ENCODE peak calls at places on chromosome 18, in four cellular contexts. One of them, this sample, is unnamed.

GRCh38 chr18:58843662-58844035 is 21.0 kb upstream of the ZNF532 start:
- DNase-seq in naive thymus-derived CD4-positive, alpha-beta T cell: no peak
- DNase-seq in AG08395: no peak
- DNase-seq in NCI-H82: no peak
- DNase-seq in this sample: no peak

GRCh38 chr18:5294618-5295230 is 802 bp downstream of the ZBTB14 start:
- DNase-seq in naive thymus-derived CD4-positive, alpha-beta T cell: peak; percentile 75
- DNase-seq in AG08395: peak; percentile 33
- DNase-seq in NCI-H82: peak; percentile 62
- DNase-seq in this sample: peak; percentile 15

GRCh38 chr18:34901299-34901698 is 139.9 kb upstream of the MAPRE2 start:
- DNase-seq in naive thymus-derived CD4-positive, alpha-beta T cell: no peak
- DNase-seq in AG08395: no peak
- DNase-seq in NCI-H82: no peak
- DNase-seq in this sample: no peak

GRCh38 chr18:67608909-67609308 is 92.4 kb upstream of the DSEL start:
- DNase-seq in naive thymus-derived CD4-positive, alpha-beta T cell: no peak
- DNase-seq in AG08395: peak; percentile 48
- DNase-seq in NCI-H82: no peak
- DNase-seq in this sample: no peak

GRCh38 chr18:71431171-71431570 is 1113.0 kb downstream of the CBLN2 start:
- DNase-seq in naive thymus-derived CD4-positive, alpha-beta T cell: no peak
- DNase-seq in AG08395: no peak
- DNase-seq in NCI-H82: no peak
- DNase-seq in this sample: no peak

GRCh38 chr18:10343778-10344177 is 110.7 kb upstream of the APCDD1 start:
- DNase-seq in naive thymus-derived CD4-positive, alpha-beta T cell: no peak
- DNase-seq in AG08395: no peak
- DNase-seq in NCI-H82: no peak
- DNase-seq in this sample: no peak

GRCh38 chr18:38698108-38698507 is 1132.5 kb upstream of the CELF4 start:
- DNase-seq in naive thymus-derived CD4-positive, alpha-beta T cell: no peak
- DNase-seq in AG08395: no peak
- DNase-seq in NCI-H82: no peak
- DNase-seq in this sample: no peak

GRCh38 chr18:4157339-4157738 is 297.8 kb downstream of the DLGAP1 start:
- DNase-seq in naive thymus-derived CD4-positive, alpha-beta T cell: no peak
- DNase-seq in AG08395: no peak
- DNase-seq in NCI-H82: no peak
- DNase-seq in this sample: no peak

GRCh38 chr18:48859311-48860275 is 91.2 kb downstream of the SMAD7 start:
- DNase-seq in naive thymus-derived CD4-positive, alpha-beta T cell: no peak
- DNase-seq in AG08395: peak; percentile 31
- DNase-seq in NCI-H82: peak; percentile 77
- DNase-seq in this sample: no peak

GRCh38 chr18:14925281-14925709 is 177.3 kb downstream of the ANKRD30B start:
- DNase-seq in naive thymus-derived CD4-positive, alpha-beta T cell: no peak
- DNase-seq in AG08395: peak; percentile 71
- DNase-seq in NCI-H82: no peak
- DNase-seq in this sample: no peak

GRCh38 chr18:25164837-25165791 is 186.9 kb downstream of the ZNF521 start:
- DNase-seq in naive thymus-derived CD4-positive, alpha-beta T cell: no peak
- DNase-seq in AG08395: peak; percentile 45
- DNase-seq in NCI-H82: no peak
- DNase-seq in this sample: no peak